ENCODE peak calls at places on chromosomes 5 and 9, in nine cellular contexts. One of them, this sample, is unnamed.

GRCh38 chr5:71836547-71837112 is 117.6 kb downstream of the CARTPT start:
- DNase-seq in mesothelial cell of epicardium: no peak
- DNase-seq in activated CD4-positive, alpha-beta T cell treated with anti-CD3 and anti-CD28 coated beads for 48 hours: no peak
- DNase-seq in type B pancreatic cell: no peak
- DNase-seq in GM12892: no peak
- DNase-seq in D341Med: no peak
- DNase-seq in Jurkat, Clone E6-1: no peak
- DNase-seq in non-pigmented ciliary epithelial cell: no peak
- DNase-seq in activated gamma-delta T cell treated with Interleukin-2 at 50 U/mL for 16 hours: no peak
- DNase-seq in this sample: no peak

GRCh38 chr9:107946364-107947137 is 457.0 kb upstream of the KLF4 start:
- DNase-seq in mesothelial cell of epicardium: no peak
- DNase-seq in activated CD4-positive, alpha-beta T cell treated with anti-CD3 and anti-CD28 coated beads for 48 hours: no peak
- DNase-seq in type B pancreatic cell: no peak
- DNase-seq in GM12892: no peak
- DNase-seq in D341Med: no peak
- DNase-seq in Jurkat, Clone E6-1: no peak
- DNase-seq in non-pigmented ciliary epithelial cell: no peak
- DNase-seq in activated gamma-delta T cell treated with Interleukin-2 at 50 U/mL for 16 hours: no peak
- DNase-seq in this sample: no peak

GRCh38 chr5:138354926-138355378 is 2.5 kb downstream of the KDM3B start:
- DNase-seq in mesothelial cell of epicardium: no peak
- DNase-seq in activated CD4-positive, alpha-beta T cell treated with anti-CD3 and anti-CD28 coated beads for 48 hours: peak; percentile 72
- DNase-seq in type B pancreatic cell: no peak
- DNase-seq in GM12892: peak; percentile 48
- DNase-seq in D341Med: peak; percentile 37
- DNase-seq in Jurkat, Clone E6-1: peak; percentile 57
- DNase-seq in non-pigmented ciliary epithelial cell: peak; percentile 74
- DNase-seq in activated gamma-delta T cell treated with Interleukin-2 at 50 U/mL for 16 hours: peak; percentile 26
- DNase-seq in this sample: peak; percentile 45

GRCh38 chr9:98991981-98992884 is 48.5 kb downstream of the COL15A1 start:
- DNase-seq in mesothelial cell of epicardium: no peak
- DNase-seq in activated CD4-positive, alpha-beta T cell treated with anti-CD3 and anti-CD28 coated beads for 48 hours: no peak
- DNase-seq in type B pancreatic cell: peak; percentile 62
- DNase-seq in GM12892: no peak
- DNase-seq in D341Med: no peak
- DNase-seq in Jurkat, Clone E6-1: no peak
- DNase-seq in non-pigmented ciliary epithelial cell: no peak
- DNase-seq in activated gamma-delta T cell treated with Interleukin-2 at 50 U/mL for 16 hours: no peak
- DNase-seq in this sample: no peak

GRCh38 chr5:38845555-38846378 is at the start of gene OSMR:
- DNase-seq in mesothelial cell of epicardium: peak; percentile 46
- DNase-seq in activated CD4-positive, alpha-beta T cell treated with anti-CD3 and anti-CD28 coated beads for 48 hours: peak; percentile 47
- DNase-seq in type B pancreatic cell: no peak
- DNase-seq in GM12892: no peak
- DNase-seq in D341Med: peak; percentile 70
- DNase-seq in Jurkat, Clone E6-1: no peak
- DNase-seq in non-pigmented ciliary epithelial cell: peak; percentile 93
- DNase-seq in activated gamma-delta T cell treated with Interleukin-2 at 50 U/mL for 16 hours: no peak
- DNase-seq in this sample: peak; percentile 94

GRCh38 chr9:136899196-136899595 is 12.9 kb downstream of the TRAF2 start:
- DNase-seq in mesothelial cell of epicardium: no peak
- DNase-seq in activated CD4-positive, alpha-beta T cell treated with anti-CD3 and anti-CD28 coated beads for 48 hours: no peak
- DNase-seq in type B pancreatic cell: no peak
- DNase-seq in GM12892: peak; percentile 70
- DNase-seq in D341Med: no peak
- DNase-seq in Jurkat, Clone E6-1: no peak
- DNase-seq in non-pigmented ciliary epithelial cell: no peak
- DNase-seq in activated gamma-delta T cell treated with Interleukin-2 at 50 U/mL for 16 hours: no peak
- DNase-seq in this sample: no peak

GRCh38 chr9:114813717-114814418 is 8.0 kb upstream of the TNFSF15 start:
- DNase-seq in mesothelial cell of epicardium: no peak
- DNase-seq in activated CD4-positive, alpha-beta T cell treated with anti-CD3 and anti-CD28 coated beads for 48 hours: peak; percentile 6
- DNase-seq in type B pancreatic cell: no peak
- DNase-seq in GM12892: no peak
- DNase-seq in D341Med: no peak
- DNase-seq in Jurkat, Clone E6-1: no peak
- DNase-seq in non-pigmented ciliary epithelial cell: no peak
- DNase-seq in activated gamma-delta T cell treated with Interleukin-2 at 50 U/mL for 16 hours: no peak
- DNase-seq in this sample: no peak

GRCh38 chr9:133572821-133573361 is 36.3 kb downstream of the FAM163B start:
- DNase-seq in mesothelial cell of epicardium: no peak
- DNase-seq in activated CD4-positive, alpha-beta T cell treated with anti-CD3 and anti-CD28 coated beads for 48 hours: no peak
- DNase-seq in type B pancreatic cell: no peak
- DNase-seq in GM12892: no peak
- DNase-seq in D341Med: no peak
- DNase-seq in Jurkat, Clone E6-1: no peak
- DNase-seq in non-pigmented ciliary epithelial cell: no peak
- DNase-seq in activated gamma-delta T cell treated with Interleukin-2 at 50 U/mL for 16 hours: no peak
- DNase-seq in this sample: no peak

GRCh38 chr5:118752992-118753391 is 235.4 kb downstream of the DTWD2 start:
- DNase-seq in mesothelial cell of epicardium: no peak
- DNase-seq in activated CD4-positive, alpha-beta T cell treated with anti-CD3 and anti-CD28 coated beads for 48 hours: no peak
- DNase-seq in type B pancreatic cell: no peak
- DNase-seq in GM12892: no peak
- DNase-seq in D341Med: no peak
- DNase-seq in Jurkat, Clone E6-1: no peak
- DNase-seq in non-pigmented ciliary epithelial cell: no peak
- DNase-seq in activated gamma-delta T cell treated with Interleukin-2 at 50 U/mL for 16 hours: no peak
- DNase-seq in this sample: no peak

GRCh38 chr5:154321546-154321945 is 124.3 kb upstream of the SAP30L start:
- DNase-seq in mesothelial cell of epicardium: no peak
- DNase-seq in activated CD4-positive, alpha-beta T cell treated with anti-CD3 and anti-CD28 coated beads for 48 hours: no peak
- DNase-seq in type B pancreatic cell: no peak
- DNase-seq in GM12892: no peak
- DNase-seq in D341Med: no peak
- DNase-seq in Jurkat, Clone E6-1: no peak
- DNase-seq in non-pigmented ciliary epithelial cell: no peak
- DNase-seq in activated gamma-delta T cell treated with Interleukin-2 at 50 U/mL for 16 hours: no peak
- DNase-seq in this sample: no peak

GRCh38 chr5:34503379-34504346 is 152.5 kb upstream of the RAI14 start:
- DNase-seq in mesothelial cell of epicardium: no peak
- DNase-seq in activated CD4-positive, alpha-beta T cell treated with anti-CD3 and anti-CD28 coated beads for 48 hours: no peak
- DNase-seq in type B pancreatic cell: no peak
- DNase-seq in GM12892: no peak
- DNase-seq in D341Med: no peak
- DNase-seq in Jurkat, Clone E6-1: no peak
- DNase-seq in non-pigmented ciliary epithelial cell: no peak
- DNase-seq in activated gamma-delta T cell treated with Interleukin-2 at 50 U/mL for 16 hours: no peak
- DNase-seq in this sample: no peak

GRCh38 chr5:179243333-179243732 is 101.9 kb downstream of the ADAMTS2 start:
- DNase-seq in mesothelial cell of epicardium: no peak
- DNase-seq in activated CD4-positive, alpha-beta T cell treated with anti-CD3 and anti-CD28 coated beads for 48 hours: no peak
- DNase-seq in type B pancreatic cell: peak; percentile 15
- DNase-seq in GM12892: no peak
- DNase-seq in D341Med: no peak
- DNase-seq in Jurkat, Clone E6-1: no peak
- DNase-seq in non-pigmented ciliary epithelial cell: peak; percentile 5
- DNase-seq in activated gamma-delta T cell treated with Interleukin-2 at 50 U/mL for 16 hours: no peak
- DNase-seq in this sample: no peak

GRCh38 chr9:124077915-124078572 is 66.5 kb downstream of the LHX2 start:
- DNase-seq in mesothelial cell of epicardium: no peak
- DNase-seq in activated CD4-positive, alpha-beta T cell treated with anti-CD3 and anti-CD28 coated beads for 48 hours: no peak
- DNase-seq in type B pancreatic cell: no peak
- DNase-seq in GM12892: no peak
- DNase-seq in D341Med: no peak
- DNase-seq in Jurkat, Clone E6-1: no peak
- DNase-seq in non-pigmented ciliary epithelial cell: no peak
- DNase-seq in activated gamma-delta T cell treated with Interleukin-2 at 50 U/mL for 16 hours: no peak
- DNase-seq in this sample: no peak

GRCh38 chr5:174195517-174195916 is 150.0 kb downstream of the NSG2 start:
- DNase-seq in mesothelial cell of epicardium: no peak
- DNase-seq in activated CD4-positive, alpha-beta T cell treated with anti-CD3 and anti-CD28 coated beads for 48 hours: no peak
- DNase-seq in type B pancreatic cell: no peak
- DNase-seq in GM12892: no peak
- DNase-seq in D341Med: no peak
- DNase-seq in Jurkat, Clone E6-1: no peak
- DNase-seq in non-pigmented ciliary epithelial cell: no peak
- DNase-seq in activated gamma-delta T cell treated with Interleukin-2 at 50 U/mL for 16 hours: no peak
- DNase-seq in this sample: no peak

GRCh38 chr9:136312436-136312835 is 8.5 kb upstream of the CCDC187 start:
- DNase-seq in mesothelial cell of epicardium: no peak
- DNase-seq in activated CD4-positive, alpha-beta T cell treated with anti-CD3 and anti-CD28 coated beads for 48 hours: peak; percentile 61
- DNase-seq in type B pancreatic cell: no peak
- DNase-seq in GM12892: peak; percentile 65
- DNase-seq in D341Med: peak; percentile 88
- DNase-seq in Jurkat, Clone E6-1: no peak
- DNase-seq in non-pigmented ciliary epithelial cell: no peak
- DNase-seq in activated gamma-delta T cell treated with Interleukin-2 at 50 U/mL for 16 hours: peak; percentile 33
- DNase-seq in this sample: no peak

GRCh38 chr5:111537153-111538024 is 25.1 kb upstream of the STARD4 start:
- DNase-seq in mesothelial cell of epicardium: no peak
- DNase-seq in activated CD4-positive, alpha-beta T cell treated with anti-CD3 and anti-CD28 coated beads for 48 hours: no peak
- DNase-seq in type B pancreatic cell: no peak
- DNase-seq in GM12892: no peak
- DNase-seq in D341Med: no peak
- DNase-seq in Jurkat, Clone E6-1: no peak
- DNase-seq in non-pigmented ciliary epithelial cell: no peak
- DNase-seq in activated gamma-delta T cell treated with Interleukin-2 at 50 U/mL for 16 hours: no peak
- DNase-seq in this sample: no peak

GRCh38 chr9:125932012-125932411 is 184.8 kb downstream of the PBX3 start:
- DNase-seq in mesothelial cell of epicardium: no peak
- DNase-seq in activated CD4-positive, alpha-beta T cell treated with anti-CD3 and anti-CD28 coated beads for 48 hours: no peak
- DNase-seq in type B pancreatic cell: no peak
- DNase-seq in GM12892: no peak
- DNase-seq in D341Med: no peak
- DNase-seq in Jurkat, Clone E6-1: no peak
- DNase-seq in non-pigmented ciliary epithelial cell: peak; percentile 97
- DNase-seq in activated gamma-delta T cell treated with Interleukin-2 at 50 U/mL for 16 hours: no peak
- DNase-seq in this sample: peak; percentile 9

GRCh38 chr5:82772281-82772680 is 304.9 kb downstream of the TMEM167A start:
- DNase-seq in mesothelial cell of epicardium: no peak
- DNase-seq in activated CD4-positive, alpha-beta T cell treated with anti-CD3 and anti-CD28 coated beads for 48 hours: no peak
- DNase-seq in type B pancreatic cell: no peak
- DNase-seq in GM12892: no peak
- DNase-seq in D341Med: no peak
- DNase-seq in Jurkat, Clone E6-1: no peak
- DNase-seq in non-pigmented ciliary epithelial cell: no peak
- DNase-seq in activated gamma-delta T cell treated with Interleukin-2 at 50 U/mL for 16 hours: no peak
- DNase-seq in this sample: no peak

GRCh38 chr9:113220467-113221002 is 542 bp downstream of the FKBP15 start:
- DNase-seq in mesothelial cell of epicardium: no peak
- DNase-seq in activated CD4-positive, alpha-beta T cell treated with anti-CD3 and anti-CD28 coated beads for 48 hours: no peak
- DNase-seq in type B pancreatic cell: no peak
- DNase-seq in GM12892: no peak
- DNase-seq in D341Med: no peak
- DNase-seq in Jurkat, Clone E6-1: no peak
- DNase-seq in non-pigmented ciliary epithelial cell: no peak
- DNase-seq in activated gamma-delta T cell treated with Interleukin-2 at 50 U/mL for 16 hours: no peak
- DNase-seq in this sample: no peak

GRCh38 chr5:81768960-81769452 is 18.1 kb upstream of the SSBP2 start:
- DNase-seq in mesothelial cell of epicardium: no peak
- DNase-seq in activated CD4-positive, alpha-beta T cell treated with anti-CD3 and anti-CD28 coated beads for 48 hours: no peak
- DNase-seq in type B pancreatic cell: no peak
- DNase-seq in GM12892: no peak
- DNase-seq in D341Med: no peak
- DNase-seq in Jurkat, Clone E6-1: no peak
- DNase-seq in non-pigmented ciliary epithelial cell: peak; percentile 66
- DNase-seq in activated gamma-delta T cell treated with Interleukin-2 at 50 U/mL for 16 hours: no peak
- DNase-seq in this sample: peak; percentile 57

GRCh38 chr5:98564836-98565235 is 208.6 kb upstream of the RGMB start:
- DNase-seq in mesothelial cell of epicardium: no peak
- DNase-seq in activated CD4-positive, alpha-beta T cell treated with anti-CD3 and anti-CD28 coated beads for 48 hours: no peak
- DNase-seq in type B pancreatic cell: no peak
- DNase-seq in GM12892: no peak
- DNase-seq in D341Med: no peak
- DNase-seq in Jurkat, Clone E6-1: no peak
- DNase-seq in non-pigmented ciliary epithelial cell: no peak
- DNase-seq in activated gamma-delta T cell treated with Interleukin-2 at 50 U/mL for 16 hours: no peak
- DNase-seq in this sample: no peak

GRCh38 chr9:18896004-18896403 is 137.0 kb downstream of the SAXO1 start:
- DNase-seq in mesothelial cell of epicardium: no peak
- DNase-seq in activated CD4-positive, alpha-beta T cell treated with anti-CD3 and anti-CD28 coated beads for 48 hours: no peak
- DNase-seq in type B pancreatic cell: no peak
- DNase-seq in GM12892: no peak
- DNase-seq in D341Med: no peak
- DNase-seq in Jurkat, Clone E6-1: no peak
- DNase-seq in non-pigmented ciliary epithelial cell: no peak
- DNase-seq in activated gamma-delta T cell treated with Interleukin-2 at 50 U/mL for 16 hours: no peak
- DNase-seq in this sample: no peak

GRCh38 chr5:155729684-155730059 is 597.3 kb upstream of the SGCD start:
- DNase-seq in mesothelial cell of epicardium: no peak
- DNase-seq in activated CD4-positive, alpha-beta T cell treated with anti-CD3 and anti-CD28 coated beads for 48 hours: no peak
- DNase-seq in type B pancreatic cell: no peak
- DNase-seq in GM12892: no peak
- DNase-seq in D341Med: peak; percentile 38
- DNase-seq in Jurkat, Clone E6-1: no peak
- DNase-seq in non-pigmented ciliary epithelial cell: no peak
- DNase-seq in activated gamma-delta T cell treated with Interleukin-2 at 50 U/mL for 16 hours: no peak
- DNase-seq in this sample: no peak

GRCh38 chr9:111731916-111732315 is 62.8 kb downstream of the SHOC1 start:
- DNase-seq in mesothelial cell of epicardium: no peak
- DNase-seq in activated CD4-positive, alpha-beta T cell treated with anti-CD3 and anti-CD28 coated beads for 48 hours: no peak
- DNase-seq in type B pancreatic cell: no peak
- DNase-seq in GM12892: no peak
- DNase-seq in D341Med: no peak
- DNase-seq in Jurkat, Clone E6-1: no peak
- DNase-seq in non-pigmented ciliary epithelial cell: no peak
- DNase-seq in activated gamma-delta T cell treated with Interleukin-2 at 50 U/mL for 16 hours: no peak
- DNase-seq in this sample: peak; percentile 8

GRCh38 chr5:1214936-1215220 is 10.3 kb upstream of the SLC6A18 start:
- DNase-seq in mesothelial cell of epicardium: no peak
- DNase-seq in activated CD4-positive, alpha-beta T cell treated with anti-CD3 and anti-CD28 coated beads for 48 hours: no peak
- DNase-seq in type B pancreatic cell: no peak
- DNase-seq in GM12892: no peak
- DNase-seq in D341Med: no peak
- DNase-seq in Jurkat, Clone E6-1: no peak
- DNase-seq in non-pigmented ciliary epithelial cell: no peak
- DNase-seq in activated gamma-delta T cell treated with Interleukin-2 at 50 U/mL for 16 hours: no peak
- DNase-seq in this sample: no peak

GRCh38 chr5:109455598-109456096 is 45.9 kb upstream of the PJA2 start:
- DNase-seq in mesothelial cell of epicardium: no peak
- DNase-seq in activated CD4-positive, alpha-beta T cell treated with anti-CD3 and anti-CD28 coated beads for 48 hours: peak; percentile 31
- DNase-seq in type B pancreatic cell: no peak
- DNase-seq in GM12892: peak; percentile 26
- DNase-seq in D341Med: no peak
- DNase-seq in Jurkat, Clone E6-1: no peak
- DNase-seq in non-pigmented ciliary epithelial cell: peak; percentile 99
- DNase-seq in activated gamma-delta T cell treated with Interleukin-2 at 50 U/mL for 16 hours: no peak
- DNase-seq in this sample: peak; percentile 91

GRCh38 chr9:36623280-36623679 is 50.6 kb downstream of the MELK start:
- DNase-seq in mesothelial cell of epicardium: no peak
- DNase-seq in activated CD4-positive, alpha-beta T cell treated with anti-CD3 and anti-CD28 coated beads for 48 hours: no peak
- DNase-seq in type B pancreatic cell: no peak
- DNase-seq in GM12892: no peak
- DNase-seq in D341Med: no peak
- DNase-seq in Jurkat, Clone E6-1: no peak
- DNase-seq in non-pigmented ciliary epithelial cell: no peak
- DNase-seq in activated gamma-delta T cell treated with Interleukin-2 at 50 U/mL for 16 hours: no peak
- DNase-seq in this sample: no peak

GRCh38 chr9:131020388-131020787 is 11.4 kb downstream of the LAMC3 start:
- DNase-seq in mesothelial cell of epicardium: no peak
- DNase-seq in activated CD4-positive, alpha-beta T cell treated with anti-CD3 and anti-CD28 coated beads for 48 hours: no peak
- DNase-seq in type B pancreatic cell: no peak
- DNase-seq in GM12892: no peak
- DNase-seq in D341Med: no peak
- DNase-seq in Jurkat, Clone E6-1: no peak
- DNase-seq in non-pigmented ciliary epithelial cell: peak; percentile 50
- DNase-seq in activated gamma-delta T cell treated with Interleukin-2 at 50 U/mL for 16 hours: no peak
- DNase-seq in this sample: no peak

GRCh38 chr9:75683591-75683990 is 206.9 kb upstream of the PCSK5 start:
- DNase-seq in mesothelial cell of epicardium: no peak
- DNase-seq in activated CD4-positive, alpha-beta T cell treated with anti-CD3 and anti-CD28 coated beads for 48 hours: no peak
- DNase-seq in type B pancreatic cell: no peak
- DNase-seq in GM12892: no peak
- DNase-seq in D341Med: no peak
- DNase-seq in Jurkat, Clone E6-1: no peak
- DNase-seq in non-pigmented ciliary epithelial cell: peak; percentile 18
- DNase-seq in activated gamma-delta T cell treated with Interleukin-2 at 50 U/mL for 16 hours: no peak
- DNase-seq in this sample: no peak

GRCh38 chr5:134738133-134738962 is at the start of gene CAMLG:
- DNase-seq in mesothelial cell of epicardium: peak; percentile 94
- DNase-seq in activated CD4-positive, alpha-beta T cell treated with anti-CD3 and anti-CD28 coated beads for 48 hours: peak; percentile 99
- DNase-seq in type B pancreatic cell: peak; percentile 98
- DNase-seq in GM12892: peak; percentile 90
- DNase-seq in D341Med: peak; percentile 94
- DNase-seq in Jurkat, Clone E6-1: peak; percentile 94
- DNase-seq in non-pigmented ciliary epithelial cell: peak; percentile 86
- DNase-seq in activated gamma-delta T cell treated with Interleukin-2 at 50 U/mL for 16 hours: peak; percentile 97
- DNase-seq in this sample: peak; percentile 97

GRCh38 chr5:168227001-168227400 is 64.4 kb upstream of the WWC1 start:
- DNase-seq in mesothelial cell of epicardium: no peak
- DNase-seq in activated CD4-positive, alpha-beta T cell treated with anti-CD3 and anti-CD28 coated beads for 48 hours: peak; percentile 7
- DNase-seq in type B pancreatic cell: no peak
- DNase-seq in GM12892: no peak
- DNase-seq in D341Med: no peak
- DNase-seq in Jurkat, Clone E6-1: no peak
- DNase-seq in non-pigmented ciliary epithelial cell: no peak
- DNase-seq in activated gamma-delta T cell treated with Interleukin-2 at 50 U/mL for 16 hours: no peak
- DNase-seq in this sample: no peak

This sample was measured in NCI-H460.